ENCODE peak calls at places on chromosomes 4 and X, in seven cellular contexts. C is iris pigment epithelial cell; G is H9; M is stimulated activated CD8-positive, alpha-beta memory T cell treated with anti-CD3 and anti-CD28 coated beads, Interleukin-2, amount 100 ng/mL, for 48 hours; T is AG04449; O is GOT3; W is tibial artery. L is an unnamed sample.
A peak's percentile ranks its signal among the peaks of the same experiment; 100 is the strongest.

GRCh38 chrX:39728025-39728424 is 369.7 kb downstream of the BCOR start:
- DNase-seq in T (no peak), W (no peak), C (no peak), O (no peak), G (no peak), M (no peak), L (peak; percentile 16)

GRCh38 chr4:30116401-30116800 is 603.8 kb upstream of the PCDH7 start:
- DNase-seq in T (no peak), C (no peak), M (no peak), W (no peak), G (no peak), O (no peak), L (no peak)

GRCh38 chr4:77120888-77121508 is 36.0 kb upstream of the CCNG2 start:
- DNase-seq in O (no peak), C (no peak), W (no peak), T (no peak), M (no peak), G (peak; percentile 31), L (peak; percentile 27)

GRCh38 chr4:7073526-7074390 is 5.9 kb upstream of the GRPEL1 start:
- DNase-seq in M (no peak), C (peak; percentile 49), G (peak; percentile 69), W (no peak), O (no peak), T (no peak), L (peak; percentile 65)

GRCh38 chr4:28350485-28350884 is 1489.8 kb downstream of the STIM2 start:
- DNase-seq in G (no peak), C (peak; percentile 78), M (no peak), O (no peak), W (no peak), T (no peak), L (peak; percentile 88)

GRCh38 chr4:24799544-24800272 is 4.3 kb downstream of the SOD3 start:
- DNase-seq in O (no peak), W (no peak), G (no peak), M (no peak), C (no peak), T (no peak), L (no peak)

GRCh38 chrX:40908857-40909475 is 173.6 kb upstream of the MED14 start:
- DNase-seq in O (no peak), C (peak; percentile 76), W (no peak), G (no peak), M (no peak), T (no peak), L (peak; percentile 83)

GRCh38 chrX:77924320-77924859 is 13.9 kb downstream of the ATP7A start:
- DNase-seq in M (no peak), C (no peak), T (no peak), G (no peak), O (no peak), W (no peak), L (peak; percentile 17)

GRCh38 chrX:48966796-48967579 is 4.7 kb downstream of the KCND1 start:
- DNase-seq in W (no peak), O (no peak), M (no peak), T (no peak), G (no peak), C (peak; percentile 47), L (no peak)

GRCh38 chrX:153765138-153766079 is 1.4 kb downstream of the PLXNB3 start:
- DNase-seq in W (no peak), C (no peak), O (no peak), T (no peak), G (peak; percentile 24), M (no peak), L (peak; percentile 16)

GRCh38 chr4:147289181-147289580 is 191.7 kb upstream of the EDNRA start:
- DNase-seq in G (no peak), T (no peak), C (peak; percentile 66), W (no peak), O (no peak), M (no peak), L (peak; percentile 37)